ENCODE peak calls at places on chromosomes 12 and 14, in four cellular contexts. K, R, B and F are unnamed samples.
A peak's percentile ranks its signal among the peaks of the same experiment; 100 is the strongest.

GRCh38 chr12:47277972-47278448 is 198.3 kb upstream of the AMIGO2 start:
- DNase-seq in K (no peak), R (no peak), B (peak; percentile 95), F (no peak)

GRCh38 chr14:49637534-49638078 is 2.6 kb upstream of the DNAAF2 start:
- DNase-seq in K (no peak), R (no peak), B (no peak), F (no peak)

GRCh38 chr12:10501031-10501430 is 4.7 kb upstream of the EIF2S3B start:
- DNase-seq in K (no peak), R (no peak), B (peak; percentile 21), F (no peak)

GRCh38 chr14:66174453-66174891 is 311.7 kb upstream of the CCDC196 start:
- DNase-seq in K (no peak), R (no peak), B (no peak), F (no peak)

GRCh38 chr14:60653388-60653690 is 4.1 kb upstream of the SIX1 start:
- DNase-seq in K (no peak), R (no peak), B (no peak), F (no peak)

GRCh38 chr14:38016497-38016896 is 191.2 kb upstream of the SSTR1 start:
- DNase-seq in K (no peak), R (no peak), B (no peak), F (no peak)

GRCh38 chr14:67934087-67934486 is 114.5 kb downstream of the RAD51B start:
- DNase-seq in K (no peak), R (peak; percentile 6), B (peak; percentile 85), F (no peak)

GRCh38 chr14:92598549-92598905 is 84.9 kb downstream of the RIN3 start:
- DNase-seq in K (no peak), R (no peak), B (no peak), F (no peak)

GRCh38 chr12:5577741-5578140 is 145.8 kb downstream of the NTF3 start:
- DNase-seq in K (no peak), R (no peak), B (no peak), F (no peak)

GRCh38 chr12:61546296-61546695 is 713.9 kb upstream of the USP15 start:
- DNase-seq in K (no peak), R (no peak), B (no peak), F (no peak)

GRCh38 chr12:80708535-80709328 is 1.3 kb downstream of the MYF6 start:
- DNase-seq in K (no peak), R (no peak), B (no peak), F (no peak)

GRCh38 chr14:53953002-53953827 is 3.4 kb downstream of the BMP4 start:
- DNase-seq in K (no peak), R (peak; percentile 65), B (peak; percentile 33), F (peak; percentile 85)

GRCh38 chr14:90308561-90308960 is 23.2 kb downstream of the NRDE2 start:
- DNase-seq in K (no peak), R (no peak), B (no peak), F (no peak)

GRCh38 chr12:110367209-110367864 is 36.2 kb downstream of the ANAPC7 start:
- DNase-seq in K (no peak), R (no peak), B (no peak), F (no peak)

GRCh38 chr12:6697584-6698351 is 2.8 kb downstream of the PIANP start:
- DNase-seq in K (no peak), R (peak; percentile 41), B (peak; percentile 62), F (peak; percentile 48)

GRCh38 chr14:21023174-21023573 is 1.7 kb downstream of the NDRG2 start:
- DNase-seq in K (no peak), R (no peak), B (no peak), F (no peak)

GRCh38 chr12:26229910-26230309 is 34.5 kb downstream of the SSPN start:
- DNase-seq in K (no peak), R (no peak), B (no peak), F (no peak)

GRCh38 chr14:106843951-106844483 is 1317.6 kb downstream of the TMEM121 start:
- DNase-seq in K (peak; percentile 30), R (no peak), B (no peak), F (peak; percentile 75)

GRCh38 chr12:108821407-108822397 is 35.7 kb downstream of the SSH1 start:
- DNase-seq in K (no peak), R (no peak), B (peak; percentile 63), F (no peak)

GRCh38 chr14:92952497-92953298 is 29.7 kb downstream of the CHGA start:
- DNase-seq in K (no peak), R (no peak), B (no peak), F (no peak)

GRCh38 chr14:52314521-52315354 is 626 bp downstream of the PTGER2 start:
- DNase-seq in K (peak; percentile 42), R (peak; percentile 9), B (peak; percentile 20), F (peak; percentile 30)

GRCh38 chr14:70525691-70526090 is 9.1 kb downstream of the ADAM20 start:
- DNase-seq in K (no peak), R (no peak), B (no peak), F (no peak)

GRCh38 chr14:72781476-72782181 is 112.3 kb downstream of the DPF3 start:
- DNase-seq in K (no peak), R (no peak), B (peak; percentile 84), F (no peak)

GRCh38 chr12:63317880-63318279 is 166.9 kb upstream of the AVPR1A start:
- DNase-seq in K (no peak), R (no peak), B (no peak), F (no peak)

GRCh38 chr14:34147461-34147860 is 196.6 kb upstream of the EGLN3 start:
- DNase-seq in K (no peak), R (no peak), B (no peak), F (no peak)

GRCh38 chr12:47867496-47867941 is 37.3 kb downstream of the VDR start:
- DNase-seq in K (no peak), R (no peak), B (peak; percentile 85), F (no peak)

GRCh38 chr12:4112734-4113396 is 160.7 kb upstream of the CCND2 start:
- DNase-seq in K (no peak), R (no peak), B (no peak), F (no peak)

GRCh38 chr12:15928345-15928744 is 17.2 kb downstream of the DERA start:
- DNase-seq in K (no peak), R (no peak), B (peak; percentile 85), F (no peak)

GRCh38 chr14:68670344-68670725 is 122.5 kb downstream of the ZFP36L1 start:
- DNase-seq in K (no peak), R (no peak), B (no peak), F (no peak)

GRCh38 chr12:75850751-75851462 is 180.7 kb downstream of the PHLDA1 start:
- DNase-seq in K (no peak), R (no peak), B (peak; percentile 45), F (peak; percentile 30)

GRCh38 chr12:26198742-26199141 is 3.4 kb downstream of the SSPN start:
- DNase-seq in K (no peak), R (no peak), B (peak; percentile 39), F (no peak)

GRCh38 chr14:35631071-35631805 is 97.3 kb downstream of the INSM2 start:
- DNase-seq in K (no peak), R (no peak), B (no peak), F (no peak)

GRCh38 chr12:98750511-98750910 is 105.4 kb downstream of the APAF1 start:
- DNase-seq in K (no peak), R (no peak), B (peak; percentile 34), F (no peak)

GRCh38 chr14:97995038-97995437 is 1197.9 kb downstream of the VRK1 start:
- DNase-seq in K (no peak), R (no peak), B (no peak), F (no peak)

GRCh38 chr12:65634061-65634460 is 190.2 kb upstream of the HMGA2 start:
- DNase-seq in K (no peak), R (no peak), B (no peak), F (no peak)